ENCODE peak calls at places on chromosomes 3 and 15, in ten cellular contexts. A is PC-3; L is CD4-positive, CD25-positive, alpha-beta regulatory T cell; F is naive thymus-derived CD4-positive, alpha-beta T cell; S is cardiac muscle cell; H is uterus; M is endothelial cell of umbilical vein; K is heart right ventricle; O is heart left ventricle; E is stomach. W is an unnamed sample.

GRCh38 chr3:98966862-98967554 is 65.5 kb upstream of the DCBLD2 start:
- DNase-seq in A (peak), L (no peak), F (no peak), S (no peak), H (no peak), M (peak), K (no peak), O (no peak), E (no peak), W (no peak)

GRCh38 chr3:134608023-134608758 is 42.6 kb downstream of the KY start:
- DNase-seq in A (no peak), L (no peak), F (no peak), S (no peak), H (no peak), M (no peak), K (no peak), O (no peak), E (no peak), W (no peak)

GRCh38 chr3:113051827-113052226 is 61.0 kb downstream of the GTPBP8 start:
- DNase-seq in A (no peak), L (no peak), F (no peak), S (no peak), H (peak), M (no peak), K (no peak), O (no peak), E (no peak), W (peak)

GRCh38 chr15:34216527-34217270 is 6.8 kb upstream of the KATNBL1 start:
- DNase-seq in A (peak), L (no peak), F (no peak), S (no peak), H (no peak), M (no peak), K (no peak), O (no peak), E (no peak), W (no peak)

GRCh38 chr3:195550723-195551122 is 7.6 kb upstream of the PPP1R2 start:
- DNase-seq in A (no peak), L (no peak), F (no peak), S (no peak), H (no peak), M (no peak), K (no peak), O (no peak), E (no peak), W (no peak)

GRCh38 chr3:21750831-21751391 is at the start of gene ZNF385D:
- DNase-seq in A (peak), L (no peak), F (no peak), S (peak), H (peak), M (no peak), K (peak), O (peak), E (no peak), W (peak)

GRCh38 chr3:24318668-24319287 is 175.9 kb downstream of the THRB start:
- DNase-seq in A (peak), L (no peak), F (no peak), S (no peak), H (no peak), M (no peak), K (no peak), O (no peak), E (no peak), W (no peak)

GRCh38 chr3:138569090-138569489 is 25.0 kb downstream of the CEP70 start:
- DNase-seq in A (no peak), L (no peak), F (no peak), S (no peak), H (no peak), M (no peak), K (no peak), O (no peak), E (no peak), W (no peak)

GRCh38 chr3:14202874-14203520 is 24.4 kb downstream of the LSM3 start:
- DNase-seq in A (no peak), L (no peak), F (no peak), S (no peak), H (no peak), M (no peak), K (no peak), O (no peak), E (no peak), W (no peak)

DNA sequence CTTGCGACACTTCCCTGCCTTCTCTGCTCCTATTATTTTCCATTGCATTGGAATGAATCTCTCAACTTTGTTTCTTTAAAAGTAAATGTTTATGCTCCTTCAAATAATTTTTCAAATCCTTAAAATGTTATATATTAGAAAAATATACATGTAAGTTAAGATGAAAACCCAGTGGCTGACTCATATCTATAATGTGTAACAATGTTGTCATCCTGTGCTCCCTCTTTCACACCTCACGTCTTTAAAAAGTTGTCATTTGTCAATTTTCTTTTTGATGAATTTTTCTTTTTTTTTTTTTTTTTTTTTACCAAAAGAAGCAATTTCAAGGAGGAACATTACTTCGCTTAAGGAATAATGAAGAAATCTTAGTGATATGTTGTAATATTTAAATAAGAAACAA is 3.7 kb downstream of the RBMS3 start:
- DNase-seq in A (no peak), L (peak), F (no peak), S (no peak), H (no peak), M (peak), K (no peak), O (no peak), E (no peak), W (no peak)
- H3K4me3 ChIP-seq in A (peak), L (no peak), F (no peak), S (peak), H (no peak), M (no peak), K (peak), O (peak), E (peak), W (peak)

GRCh38 chr3:122406198-122406597 is 9.7 kb downstream of the WDR5B start:
- DNase-seq in A (no peak), L (no peak), F (no peak), S (no peak), H (no peak), M (no peak), K (no peak), O (no peak), E (no peak), W (no peak)
- H3K27ac ChIP-seq in A (no peak), L (no peak), F (no peak), S (no peak), H (no peak), M (no peak), K (no peak), O (no peak), E (no peak), W (peak)

DNA sequence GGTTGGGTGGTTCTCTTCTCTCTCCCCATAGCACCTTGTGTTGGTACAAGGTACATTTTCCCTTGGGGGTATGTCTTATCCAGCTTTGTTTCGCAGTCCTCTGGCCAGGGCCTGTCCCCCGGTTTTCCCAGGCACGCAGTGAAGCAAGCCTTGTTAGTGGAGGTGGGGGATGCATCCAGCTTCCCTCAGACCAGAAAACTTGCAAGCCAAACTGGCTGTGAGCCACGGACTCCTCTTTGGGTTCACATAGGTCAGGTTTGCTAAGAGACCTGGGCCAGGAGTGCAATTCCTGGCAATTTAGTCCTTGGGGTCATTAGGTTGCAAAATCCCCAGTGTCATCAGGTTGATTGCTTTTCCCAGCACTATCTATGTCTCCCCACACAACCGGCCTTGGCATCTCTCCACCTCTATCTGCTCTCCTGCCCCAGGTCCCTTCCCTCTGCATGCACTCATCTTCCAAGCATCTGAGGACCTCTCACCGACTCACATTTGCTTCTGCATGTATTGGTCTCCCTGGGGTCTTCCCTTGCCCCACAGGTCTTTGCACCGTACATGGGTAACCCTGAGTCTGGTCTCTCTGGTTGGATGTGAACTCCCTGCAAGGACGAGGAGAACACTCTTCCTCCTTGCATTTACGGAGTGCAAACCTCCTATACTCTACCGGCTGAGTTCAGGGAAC is 34.2 kb downstream of the BCL2L10 start:
- DNase-seq in A (no peak), L (no peak), F (no peak), S (no peak), H (no peak), M (no peak), K (no peak), O (no peak), E (no peak), W (no peak)
- H3K4me3 ChIP-seq in A (no peak), L (no peak), F (no peak), S (no peak), H (no peak), M (no peak), K (no peak), O (no peak), E (no peak), W (no peak)

GRCh38 chr15:92910451-92910850 is 10.3 kb downstream of the CHD2 start:
- DNase-seq in A (no peak), L (no peak), F (no peak), S (no peak), H (no peak), M (no peak), K (no peak), O (peak), E (no peak), W (peak)
- H3K27ac ChIP-seq in A (no peak), L (peak), F (peak), S (peak), H (peak), M (no peak), K (peak), O (no peak), E (peak), W (peak)

GRCh38 chr15:86193716-86194408 is 114.2 kb downstream of the AGBL1 start:
- DNase-seq in A (no peak), L (no peak), F (no peak), S (no peak), H (no peak), M (no peak), K (no peak), O (no peak), E (no peak), W (no peak)
- H3K4me3 ChIP-seq in A (no peak), L (no peak), F (no peak), S (no peak), H (peak), M (no peak), K (no peak), O (no peak), E (no peak), W (no peak)